ENCODE peak calls at places on chromosome 4, in six cellular contexts. One of them, this sample, is unnamed. For H4K20me1, the result is how much of the 10 kb centered on the place peaks cover.

GRCh38 chr4:55321707-55322264 is 24.3 kb upstream of the SRD5A3 start:
- DNase-seq in HCT116: peak
- DNase-seq in GM23338: peak
- DNase-seq in K562: peak
- DNase-seq in HepG2: peak
- DNase-seq in GM12878: peak
- DNase-seq in this sample: peak

GRCh38 chr4:55933611-55934010 is 15.1 kb upstream of the CEP135 start:
- DNase-seq in HCT116: no peak
- DNase-seq in GM23338: no peak
- DNase-seq in K562: no peak
- DNase-seq in HepG2: no peak
- DNase-seq in GM12878: no peak
- DNase-seq in this sample: no peak

GRCh38 chr4:145058256-145058655 is 39.7 kb downstream of the ANAPC10 start:
- DNase-seq in HCT116: no peak
- DNase-seq in GM23338: no peak
- DNase-seq in K562: no peak
- DNase-seq in HepG2: no peak
- DNase-seq in GM12878: no peak
- DNase-seq in this sample: no peak

GRCh38 chr4:76120199-76120598 is 28.0 kb downstream of the NUP54 start:
- DNase-seq in HCT116: no peak
- DNase-seq in GM23338: no peak
- DNase-seq in K562: no peak
- DNase-seq in HepG2: no peak
- DNase-seq in GM12878: no peak
- DNase-seq in this sample: no peak

GRCh38 chr4:8324640-8325239 is 55.2 kb downstream of the HTRA3 start:
- DNase-seq in HCT116: no peak
- DNase-seq in GM23338: no peak
- DNase-seq in K562: no peak
- DNase-seq in HepG2: no peak
- DNase-seq in GM12878: no peak
- DNase-seq in this sample: no peak

GRCh38 chr4:81786063-81786763 is 314.5 kb upstream of the RASGEF1B start:
- DNase-seq in HCT116: no peak
- DNase-seq in GM23338: no peak
- DNase-seq in K562: peak
- DNase-seq in HepG2: no peak
- DNase-seq in GM12878: no peak
- DNase-seq in this sample: no peak

GRCh38 chr4:168063031-168063430 is 29.3 kb upstream of the ANXA10 start:
- DNase-seq in HCT116: no peak
- DNase-seq in GM23338: no peak
- DNase-seq in K562: no peak
- DNase-seq in HepG2: no peak
- DNase-seq in GM12878: no peak
- DNase-seq in this sample: no peak

GRCh38 chr4:61041527-61041926 is 158.6 kb upstream of the ADGRL3 start:
- DNase-seq in HCT116: no peak
- DNase-seq in GM23338: no peak
- DNase-seq in K562: no peak
- DNase-seq in HepG2: no peak
- DNase-seq in GM12878: no peak
- DNase-seq in this sample: no peak

GRCh38 chr4:135319685-135320084 is 1118.1 kb upstream of the PABPC4L start:
- DNase-seq in HCT116: peak
- DNase-seq in GM23338: peak
- DNase-seq in K562: no peak
- DNase-seq in HepG2: peak
- DNase-seq in GM12878: no peak
- DNase-seq in this sample: no peak

GRCh38 chr4:55378617-55379467 is 16.9 kb upstream of the TMEM165 start:
- DNase-seq in HCT116: peak
- DNase-seq in GM23338: no peak
- DNase-seq in K562: no peak
- DNase-seq in HepG2: no peak
- DNase-seq in GM12878: no peak
- DNase-seq in this sample: no peak

GRCh38 chr4:122652379-122652778 is 31.5 kb upstream of the IL21 start:
- DNase-seq in HCT116: peak
- DNase-seq in GM23338: peak
- DNase-seq in K562: peak
- DNase-seq in HepG2: peak
- DNase-seq in GM12878: no peak
- DNase-seq in this sample: peak

GRCh38 chr4:152106781-152107321 is 346.0 kb upstream of the GATB start:
- DNase-seq in HCT116: no peak
- DNase-seq in GM23338: no peak
- DNase-seq in K562: no peak
- DNase-seq in HepG2: no peak
- DNase-seq in GM12878: no peak
- DNase-seq in this sample: no peak

GRCh38 chr4:182502074-182502473 is 258.9 kb downstream of the TENM3 start:
- DNase-seq in HCT116: no peak
- DNase-seq in GM23338: peak
- DNase-seq in K562: no peak
- DNase-seq in HepG2: no peak
- DNase-seq in GM12878: no peak
- DNase-seq in this sample: no peak

GRCh38 chr4:88706574-88706973 is 8.9 kb upstream of the NAP1L5 start:
- DNase-seq in HCT116: no peak
- DNase-seq in GM23338: peak
- DNase-seq in K562: peak
- DNase-seq in HepG2: peak
- DNase-seq in GM12878: no peak
- DNase-seq in this sample: peak

GRCh38 chr4:118888666-118889312 is at the start of gene SYNPO2:
- DNase-seq in HCT116: peak
- DNase-seq in GM23338: peak
- DNase-seq in K562: peak
- DNase-seq in HepG2: no peak
- DNase-seq in GM12878: no peak
- DNase-seq in this sample: peak

GRCh38 chr4:48141048-48141447 is 7.0 kb upstream of the TXK start:
- DNase-seq in HCT116: no peak
- DNase-seq in GM23338: peak
- DNase-seq in K562: peak
- DNase-seq in HepG2: peak
- DNase-seq in GM12878: no peak
- DNase-seq in this sample: peak

GRCh38 chr4:41181037-41181436 is 33.3 kb downstream of the APBB2 start:
- DNase-seq in HCT116: no peak
- DNase-seq in GM23338: no peak
- DNase-seq in K562: no peak
- DNase-seq in HepG2: no peak
- DNase-seq in GM12878: no peak
- DNase-seq in this sample: no peak

GRCh38 chr4:99817310-99817885 is 771 bp downstream of the DAPP1 start:
- DNase-seq in HCT116: no peak
- DNase-seq in GM23338: no peak
- DNase-seq in K562: no peak
- DNase-seq in HepG2: no peak
- DNase-seq in GM12878: no peak
- DNase-seq in this sample: no peak

GRCh38 chr4:128770807-128771206 is 38.7 kb upstream of the JADE1 start:
- DNase-seq in HCT116: no peak
- DNase-seq in GM23338: no peak
- DNase-seq in K562: no peak
- DNase-seq in HepG2: no peak
- DNase-seq in GM12878: no peak
- DNase-seq in this sample: no peak

GRCh38 chr4:4256799-4257198 is 8.8 kb upstream of the TMEM128 start:
- DNase-seq in HCT116: no peak
- DNase-seq in GM23338: peak
- DNase-seq in K562: no peak
- DNase-seq in HepG2: no peak
- DNase-seq in GM12878: no peak
- DNase-seq in this sample: no peak

DNA sequence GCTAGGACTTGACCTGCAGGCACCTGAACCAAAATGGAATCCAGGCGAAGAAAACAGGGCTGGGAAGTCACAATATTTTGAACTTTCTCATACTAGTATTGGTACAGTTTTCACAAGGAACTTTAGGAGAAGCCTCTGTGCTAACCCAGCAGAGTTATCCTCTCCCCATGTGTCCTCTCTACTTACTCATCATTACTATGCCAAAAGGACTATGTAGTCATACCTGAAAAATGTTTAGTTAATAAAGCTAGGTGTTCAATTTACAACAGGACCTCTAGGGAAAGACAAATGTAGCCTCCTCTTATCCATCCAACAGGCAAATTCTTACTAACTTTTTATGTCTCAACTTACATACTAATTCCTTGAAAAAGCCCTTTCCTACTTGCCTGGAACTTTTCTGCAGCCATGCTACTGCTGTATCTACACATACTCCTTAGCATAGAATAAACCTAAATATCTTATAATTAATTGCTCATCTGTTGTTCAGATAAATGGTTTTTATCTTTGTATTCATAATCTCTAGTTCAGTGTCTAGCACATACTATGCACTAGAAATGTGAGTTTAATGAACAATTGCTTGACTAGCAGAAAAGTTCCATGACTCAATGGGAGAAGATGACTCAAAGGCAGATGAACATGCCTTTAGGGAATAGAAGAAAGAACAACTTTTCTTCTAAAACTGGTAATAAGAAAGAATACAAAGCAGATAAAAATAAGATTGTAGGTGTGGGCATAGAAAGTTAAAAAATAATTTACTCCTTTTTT is 215.5 kb upstream of the VEGFC start:
- DNase-seq in HCT116: no peak
- DNase-seq in GM23338: no peak
- DNase-seq in K562: no peak
- DNase-seq in HepG2: no peak
- DNase-seq in GM12878: no peak
- DNase-seq in this sample: no peak
- TF ChIP-seq CTCF in HCT116: no peak
- TF ChIP-seq CTCF in GM23338: no peak
- TF ChIP-seq CTCF in K562: no peak
- TF ChIP-seq CTCF in HepG2: no peak
- TF ChIP-seq CTCF in GM12878: no peak
- TF ChIP-seq CTCF in this sample: no peak

DNA sequence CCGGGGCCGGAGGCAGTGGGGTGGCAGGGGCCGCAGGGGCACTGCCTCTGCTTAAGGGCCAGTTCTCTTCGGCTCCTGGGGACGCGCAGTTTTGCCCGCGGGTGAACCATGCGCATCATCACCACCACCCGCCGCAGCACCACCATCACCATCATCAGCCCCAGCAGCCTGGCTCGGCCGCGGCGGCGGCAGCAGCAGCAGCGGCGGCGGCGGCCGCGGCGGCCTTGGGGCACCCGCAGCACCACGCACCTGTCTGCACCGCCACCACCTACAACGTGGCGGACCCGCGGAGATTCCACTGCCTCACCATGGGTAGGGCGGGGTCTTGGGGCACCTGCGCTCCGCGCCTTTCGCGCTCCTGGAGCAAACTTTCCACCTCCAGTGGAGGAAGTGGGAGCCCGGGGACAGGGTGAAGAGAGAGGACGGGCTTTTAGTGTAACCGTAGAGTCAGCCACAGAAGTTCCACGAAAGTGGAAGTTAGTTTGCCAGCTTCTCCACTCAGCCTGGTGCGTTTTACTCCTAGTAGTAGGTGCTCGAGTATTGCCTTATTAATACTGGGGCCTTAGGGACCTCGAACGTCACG is 735 bp downstream of the GSX2 start:
- DNase-seq in HCT116: no peak
- DNase-seq in GM23338: peak
- DNase-seq in K562: no peak
- DNase-seq in HepG2: no peak
- DNase-seq in GM12878: no peak
- DNase-seq in this sample: peak
- H4K20me1 ChIP-seq in HCT116: under half
- H4K20me1 ChIP-seq in GM23338: under half
- H4K20me1 ChIP-seq in K562: under half
- H4K20me1 ChIP-seq in HepG2: under half
- H4K20me1 ChIP-seq in GM12878: under half
- H4K20me1 ChIP-seq in this sample: under half

GRCh38 chr4:177348348-177348747 is 38.7 kb downstream of the NEIL3 start:
- DNase-seq in HCT116: no peak
- DNase-seq in GM23338: no peak
- DNase-seq in K562: no peak
- DNase-seq in HepG2: no peak
- DNase-seq in GM12878: no peak
- DNase-seq in this sample: no peak

GRCh38 chr4:177351611-177352010 is 41.9 kb downstream of the NEIL3 start:
- DNase-seq in HCT116: no peak
- DNase-seq in GM23338: no peak
- DNase-seq in K562: no peak
- DNase-seq in HepG2: no peak
- DNase-seq in GM12878: no peak
- DNase-seq in this sample: no peak

DNA sequence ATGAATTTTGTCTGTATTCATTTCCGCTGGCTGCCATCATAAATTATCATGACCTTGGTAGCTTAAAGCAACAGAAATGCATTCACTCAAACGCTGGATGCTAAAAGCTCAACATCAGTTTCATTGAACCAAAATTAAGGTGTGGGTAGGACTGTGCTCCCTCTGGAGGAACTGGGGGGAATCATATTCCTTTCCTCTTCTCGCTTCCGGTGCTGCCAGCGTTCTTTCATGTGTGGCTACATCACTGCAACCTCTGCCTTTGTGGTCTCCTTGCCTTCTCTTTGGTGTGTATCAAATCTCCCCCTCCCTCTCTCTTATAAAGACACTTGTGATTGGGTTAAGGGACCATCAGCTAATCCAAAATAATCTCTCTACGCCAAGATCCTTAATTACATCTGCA is 39.5 kb downstream of the NEIL3 start:
- DNase-seq in HCT116: no peak
- DNase-seq in GM23338: peak
- DNase-seq in K562: no peak
- DNase-seq in HepG2: no peak
- DNase-seq in GM12878: no peak
- DNase-seq in this sample: no peak
- TF ChIP-seq REST in HCT116: no peak
- TF ChIP-seq REST in GM23338: no peak
- TF ChIP-seq REST in K562: no peak
- TF ChIP-seq REST in HepG2: no peak
- TF ChIP-seq REST in GM12878: no peak
- TF ChIP-seq REST in this sample: no peak

DNA sequence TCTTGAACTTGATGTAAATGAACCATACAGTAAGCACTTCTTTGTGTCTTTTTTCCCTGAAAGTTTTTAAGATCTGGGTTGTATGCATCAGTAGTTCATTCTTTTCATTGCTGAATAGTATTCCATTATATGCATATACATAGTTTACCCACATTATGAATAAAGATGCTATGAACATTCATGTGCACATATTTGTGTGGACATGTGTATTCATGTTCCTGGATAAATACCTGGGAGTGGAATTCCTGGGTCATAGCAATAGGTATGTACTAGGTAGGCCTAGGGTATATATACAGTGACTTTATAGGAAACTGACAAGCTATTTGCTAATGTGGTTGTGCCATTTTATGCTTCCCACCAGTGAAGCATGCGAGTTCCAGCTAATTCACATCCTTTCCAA is 215.9 kb downstream of the NR3C2 start:
- DNase-seq in HCT116: no peak
- DNase-seq in GM23338: no peak
- DNase-seq in K562: no peak
- DNase-seq in HepG2: no peak
- DNase-seq in GM12878: no peak
- DNase-seq in this sample: no peak
- TF ChIP-seq CTCF in HCT116: no peak
- TF ChIP-seq CTCF in GM23338: no peak
- TF ChIP-seq CTCF in K562: no peak
- TF ChIP-seq CTCF in HepG2: no peak
- TF ChIP-seq CTCF in GM12878: no peak
- TF ChIP-seq CTCF in this sample: no peak